ENCODE peak calls at places on chromosomes 7 and 10, in six cellular contexts. M is fibroblast of the aortic adventitia, A is OCI-LY7, L is cardiac muscle cell, O is GM12864, I is cardiac fibroblast. U is an unnamed sample.

GRCh38 chr10:22345301-22346086 is at the start of gene SPAG6:
- DNase-seq in M (no peak), A (no peak), L (no peak), O (no peak), I (no peak), U (peak)

GRCh38 chr10:113947138-113948011 is 92.9 kb downstream of the NHLRC2 start:
- DNase-seq in M (peak), A (no peak), L (peak), O (no peak), I (peak), U (no peak)

GRCh38 chr7:138981332-138982203 is at the start of gene KIAA1549:
- DNase-seq in M (peak), A (peak), L (peak), O (no peak), I (peak), U (peak)

GRCh38 chr7:51324206-51324884 is 7.7 kb upstream of the COBL start:
- DNase-seq in M (no peak), A (no peak), L (no peak), O (no peak), I (peak), U (no peak)

GRCh38 chr10:78805176-78805575 is 263.6 kb upstream of the ZMIZ1 start:
- DNase-seq in M (peak), A (no peak), L (peak), O (no peak), I (peak), U (no peak)

GRCh38 chr10:6250745-6251144 is 48.0 kb downstream of the PFKFB3 start:
- DNase-seq in M (no peak), A (no peak), L (no peak), O (no peak), I (no peak), U (no peak)

GRCh38 chr7:122674502-122674901 is 24.4 kb downstream of the RNF133 start:
- DNase-seq in M (peak), A (no peak), L (no peak), O (no peak), I (peak), U (no peak)

GRCh38 chr7:133797355-133797754 is 329.8 kb upstream of the LRGUK start:
- DNase-seq in M (no peak), A (no peak), L (no peak), O (no peak), I (no peak), U (no peak)

GRCh38 chr10:119872610-119872859 is at the start of gene MCMBP:
- DNase-seq in M (no peak), A (no peak), L (no peak), O (no peak), I (no peak), U (no peak)

GRCh38 chr10:84820596-84820995 is 492.2 kb downstream of the CCSER2 start:
- DNase-seq in M (no peak), A (no peak), L (no peak), O (no peak), I (no peak), U (no peak)

GRCh38 chr7:117019786-117020604 is 66.7 kb downstream of the ST7 start:
- DNase-seq in M (peak), A (no peak), L (peak), O (no peak), I (peak), U (no peak)

GRCh38 chr7:35800718-35801391 is at the start of gene SEPTIN7:
- DNase-seq in M (peak), A (peak), L (peak), O (peak), I (peak), U (peak)

GRCh38 chr10:121843379-121843778 is 84.5 kb downstream of the ATE1 start:
- DNase-seq in M (no peak), A (no peak), L (no peak), O (no peak), I (no peak), U (no peak)

GRCh38 chr7:129438839-129439640 is 4.8 kb downstream of the STRIP2 start:
- DNase-seq in M (peak), A (no peak), L (no peak), O (no peak), I (peak), U (no peak)

GRCh38 chr7:52273685-52274610 is 761.5 kb upstream of the POM121L12 start:
- DNase-seq in M (no peak), A (no peak), L (no peak), O (no peak), I (no peak), U (no peak)

GRCh38 chr7:66303454-66304160 is 98.5 kb downstream of the TPST1 start:
- DNase-seq in M (no peak), A (no peak), L (no peak), O (no peak), I (no peak), U (no peak)

GRCh38 chr10:92571649-92572048 is 2.2 kb downstream of the IDE start:
- DNase-seq in M (peak), A (no peak), L (peak), O (no peak), I (peak), U (no peak)

GRCh38 chr10:92574545-92575377 is 868 bp upstream of the IDE start:
- DNase-seq in M (peak), A (peak), L (no peak), O (no peak), I (peak), U (peak)

GRCh38 chr10:92573798-92574544 is at the start of gene IDE:
- DNase-seq in M (peak), A (peak), L (peak), O (no peak), I (peak), U (peak)

GRCh38 chr10:92572362-92573090 is 1.4 kb downstream of the IDE start:
- DNase-seq in M (peak), A (no peak), L (no peak), O (no peak), I (no peak), U (no peak)

DNA sequence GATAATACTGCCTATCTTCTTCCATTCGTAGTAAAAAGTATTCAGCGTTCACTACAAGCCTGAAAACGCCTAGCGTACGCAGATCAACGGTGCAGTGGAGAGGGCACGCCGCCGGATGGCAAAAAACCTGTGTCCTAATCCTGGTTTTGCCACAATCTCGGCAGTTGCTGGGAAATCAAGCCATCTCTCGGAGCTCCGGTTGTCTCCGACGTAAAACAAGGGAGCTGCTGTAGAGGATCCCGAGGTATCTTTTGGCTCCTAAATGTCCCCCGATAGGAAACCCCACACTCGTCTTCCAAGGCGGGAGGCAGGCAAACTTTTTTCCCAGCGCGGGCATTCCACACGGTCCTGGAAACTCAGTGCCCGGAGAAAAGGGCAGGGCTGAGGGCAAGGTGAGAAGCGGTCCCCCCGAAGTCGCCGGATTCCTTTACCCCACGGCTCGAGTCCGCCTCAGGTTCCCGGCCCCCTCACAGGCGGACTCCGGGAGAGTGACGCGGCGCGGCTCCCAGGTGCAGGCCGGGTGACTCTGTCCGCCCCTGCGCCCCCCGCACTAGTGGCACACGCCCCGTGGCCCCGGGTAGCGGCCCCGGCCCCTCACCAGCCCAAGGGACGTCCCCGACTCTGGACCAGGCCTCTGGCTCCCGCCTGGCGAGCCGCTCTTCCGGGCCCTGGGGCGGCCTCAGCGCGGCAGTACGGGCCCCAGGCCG is 649 bp downstream of the IDE start:
- DNase-seq in M (peak), A (peak), L (peak), O (no peak), I (peak), U (peak)
- TF ChIP-seq CTCF in M (peak), A (peak), L (peak), O (peak), I (peak), U (no peak)

DNA sequence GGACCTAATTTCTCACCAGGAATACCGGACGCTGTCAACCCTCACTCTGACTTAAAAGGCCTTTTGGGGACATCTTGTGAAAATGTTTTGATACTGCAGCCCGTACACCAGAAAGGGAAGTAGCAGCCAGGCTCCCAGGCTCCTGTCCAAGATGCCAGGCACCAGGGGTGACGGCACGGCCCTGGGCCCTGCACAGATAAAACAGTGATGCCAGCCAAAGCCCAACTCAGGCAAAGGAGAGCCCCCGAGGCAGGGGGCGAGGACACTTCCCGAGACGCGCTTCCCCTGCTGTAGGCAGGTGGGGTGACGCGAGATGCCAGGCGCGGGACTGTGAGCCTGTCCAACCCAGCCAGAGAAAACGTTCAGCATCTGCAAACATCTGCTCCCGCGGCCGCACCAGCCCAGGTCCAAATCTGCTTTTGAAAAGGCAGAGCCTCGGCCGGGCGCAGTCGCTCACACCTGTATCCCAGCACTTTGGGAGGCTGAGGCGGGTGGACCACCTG is 15.7 kb downstream of the ZFAND2A start:
- DNase-seq in M (peak), A (peak), L (no peak), O (no peak), I (peak), U (peak)
- TF ChIP-seq CTCF in M (no peak), A (peak), L (no peak), O (peak), I (no peak), U (peak)

GRCh38 chr10:79939969-79940368 is 8.9 kb downstream of the SFTPD start:
- DNase-seq in M (no peak), A (no peak), L (no peak), O (no peak), I (no peak), U (no peak)
- TF ChIP-seq CTCF in M (no peak), A (no peak), L (no peak), O (no peak), I (no peak), U (no peak)

DNA sequence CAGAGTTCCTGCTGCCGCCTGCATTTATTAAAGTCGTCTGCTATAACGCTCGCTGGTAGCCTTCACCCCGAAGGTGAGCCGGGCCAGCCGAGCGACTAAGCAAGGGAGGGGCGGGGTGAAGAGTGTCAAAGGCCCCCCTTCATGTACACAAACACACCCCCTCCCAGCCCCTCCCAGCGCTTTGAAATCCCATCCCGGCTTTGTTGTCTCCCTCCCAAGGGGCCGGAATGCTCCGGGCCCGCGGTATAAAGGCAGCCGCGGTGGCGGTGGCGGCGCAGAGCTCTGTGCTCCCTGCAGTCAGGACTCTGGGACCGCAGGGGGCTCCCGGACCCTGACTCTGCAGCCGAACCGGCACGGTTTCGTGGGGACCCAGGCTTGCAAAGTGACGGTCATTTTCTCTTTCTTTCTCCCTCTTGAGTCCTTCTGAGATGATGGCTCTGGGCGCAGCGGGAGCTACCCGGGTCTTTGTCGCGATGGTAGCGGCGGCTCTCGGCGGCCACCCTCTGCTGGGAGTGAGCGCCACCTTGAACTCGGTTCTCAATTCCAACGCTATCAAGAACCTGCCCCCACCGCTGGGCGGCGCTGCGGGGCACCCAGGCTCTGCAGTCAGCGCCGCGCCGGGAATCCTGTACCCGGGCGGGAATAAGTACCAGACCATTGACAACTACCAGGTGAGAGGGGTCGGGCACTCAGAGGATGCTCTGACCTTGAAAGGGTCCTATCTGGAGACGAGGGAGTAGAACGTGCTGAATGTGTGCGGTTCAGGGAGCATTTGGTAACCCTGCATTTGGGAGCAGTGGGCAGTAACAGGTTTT is at the start of gene DKK1:
- DNase-seq in M (peak), A (no peak), L (peak), O (no peak), I (peak), U (peak)
- TF ChIP-seq CTCF in M (peak), A (no peak), L (peak), O (peak), I (peak), U (peak)

DNA sequence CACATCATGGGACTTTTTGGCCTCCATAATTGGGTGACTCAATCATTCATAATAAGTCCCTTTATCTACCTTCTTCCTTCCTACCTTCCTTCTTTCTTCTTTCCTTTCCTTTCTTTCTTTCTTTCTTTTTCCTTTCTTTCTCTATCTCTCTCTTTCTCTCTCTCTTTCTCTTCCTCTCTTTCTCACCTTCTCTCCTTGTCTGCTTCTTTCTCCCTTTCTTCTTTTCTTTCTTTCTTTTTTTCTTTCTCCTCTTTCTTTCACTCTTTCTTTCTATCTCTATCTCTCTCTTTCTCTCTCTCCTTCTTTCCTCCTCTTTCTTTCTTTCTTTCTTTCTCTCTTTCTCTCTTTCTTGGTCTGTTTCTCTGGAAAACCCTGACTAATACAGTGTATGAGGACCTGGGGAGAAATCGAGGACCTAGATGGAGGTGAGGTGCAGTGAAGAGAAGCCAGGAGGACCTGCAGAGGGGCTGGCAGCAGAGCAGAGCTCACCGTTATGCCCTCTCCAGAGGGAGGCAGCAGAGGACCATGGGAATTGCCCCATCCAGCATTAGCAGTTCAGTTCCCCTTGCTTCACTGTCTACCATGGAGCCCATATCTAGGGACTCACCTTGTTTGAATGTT is 52.7 kb upstream of the BTRC start:
- DNase-seq in M (peak), A (peak), L (peak), O (peak), I (peak), U (peak)
- TF ChIP-seq CTCF in M (peak), A (peak), L (peak), O (peak), I (peak), U (peak)

GRCh38 chr10:125626671-125627070 is 56.3 kb downstream of the TEX36 start:
- DNase-seq in M (no peak), A (no peak), L (no peak), O (no peak), I (no peak), U (no peak)

GRCh38 chr10:125631806-125632205 is 51.2 kb downstream of the TEX36 start:
- DNase-seq in M (no peak), A (no peak), L (no peak), O (no peak), I (no peak), U (no peak)

GRCh38 chr10:125627646-125628045 is 55.3 kb downstream of the TEX36 start:
- DNase-seq in M (no peak), A (no peak), L (no peak), O (no peak), I (no peak), U (no peak)

GRCh38 chr10:125628251-125629049 is 54.5 kb downstream of the TEX36 start:
- DNase-seq in M (no peak), A (no peak), L (no peak), O (no peak), I (no peak), U (no peak)

DNA sequence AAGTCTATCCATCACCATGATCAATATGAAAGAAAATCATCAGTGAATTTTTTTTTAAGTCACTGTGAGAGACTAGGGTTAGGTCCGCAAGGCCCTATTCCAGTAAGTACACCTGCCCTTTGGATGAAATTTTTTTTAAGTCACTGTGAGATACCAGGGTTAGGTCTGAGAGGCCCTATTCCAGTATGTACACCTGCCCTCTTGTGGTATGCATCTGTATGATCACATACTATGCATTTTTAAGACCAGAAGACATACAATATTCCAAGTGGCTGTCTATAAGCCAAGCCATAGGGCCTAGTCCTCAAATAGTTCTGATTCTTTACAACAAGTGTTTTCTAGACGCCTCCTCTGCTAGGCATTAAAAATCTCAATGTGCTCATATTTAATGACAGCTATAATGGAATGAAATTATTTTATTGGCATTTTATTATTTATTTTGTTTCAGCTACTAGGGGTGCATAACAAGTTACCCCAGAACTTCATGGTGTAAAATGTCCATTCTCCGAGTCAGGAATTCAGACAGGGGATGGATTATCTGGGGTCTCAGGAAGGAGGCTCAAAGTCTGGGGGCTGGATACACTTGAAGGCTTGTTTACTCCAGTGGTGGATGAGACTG is 53.1 kb downstream of the TEX36 start:
- DNase-seq in M (peak), A (peak), L (peak), O (peak), I (peak), U (peak)
- TF ChIP-seq CTCF in M (peak), A (peak), L (peak), O (peak), I (peak), U (peak)

DNA sequence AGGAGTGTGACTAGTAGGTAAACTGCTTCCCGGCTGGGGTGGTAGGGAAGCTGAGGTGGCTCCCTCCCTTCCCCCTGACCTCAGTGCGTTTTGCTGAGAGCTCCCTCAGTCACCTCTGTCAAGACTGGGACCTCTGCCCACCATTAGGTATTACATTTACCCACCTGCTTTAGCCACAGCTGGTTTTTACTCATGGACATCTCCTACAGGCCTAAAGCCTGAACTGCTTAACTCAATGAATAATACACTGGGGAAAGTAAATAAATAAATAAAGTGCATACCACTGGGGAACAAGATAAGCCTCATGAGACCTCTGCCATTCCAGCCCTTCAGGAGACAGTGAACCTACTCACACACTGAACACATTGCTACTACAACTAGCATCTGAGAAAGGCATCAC is 38.9 kb upstream of the CDK13 start:
- DNase-seq in M (no peak), A (no peak), L (no peak), O (no peak), I (no peak), U (no peak)
- TF ChIP-seq CTCF in M (no peak), A (no peak), L (no peak), O (no peak), I (no peak), U (no peak)

U was measured in GM10248.